ENCODE peak calls at places on chromosomes 4 and X, in four cellular contexts. G, F, S and B are unnamed samples. For H3K27me3 and H3K9me3, the result is how much of the 10 kb centered on the place peaks cover.

GRCh38 chrX:50067435-50068292 is 133.1 kb downstream of the AKAP4 start:
- DNase-seq in S (peak), G (no peak), F (peak), B (peak)

GRCh38 chr4:62344915-62345314 is 1144.8 kb downstream of the ADGRL3 start:
- DNase-seq in G (no peak), S (no peak), F (no peak), B (no peak)

GRCh38 chr4:48450740-48451139 is 32.4 kb upstream of the SLC10A4 start:
- DNase-seq in G (no peak), F (no peak), S (no peak), B (no peak)

GRCh38 chr4:80876810-80877209 is 153.7 kb upstream of the BMP3 start:
- DNase-seq in G (no peak), S (no peak), F (no peak), B (no peak)

GRCh38 chr4:175421506-175421905 is 390.6 kb downstream of the GPM6A start:
- DNase-seq in S (no peak), F (peak), G (no peak), B (no peak)

GRCh38 chr4:35725131-35725530 is 519.2 kb downstream of the ARAP2 start:
- DNase-seq in F (no peak), G (no peak), S (peak), B (no peak)

GRCh38 chr4:109128589-109128988 is 173.9 kb downstream of the COL25A1 start:
- DNase-seq in G (no peak), F (no peak), S (no peak), B (no peak)

GRCh38 chr4:57132746-57133142 is 22.6 kb upstream of the IGFBP7 start:
- DNase-seq in S (no peak), G (no peak), F (no peak), B (no peak)

GRCh38 chrX:153310901-153311300 is 10.7 kb downstream of the PNMA6F start:
- DNase-seq in G (no peak), F (no peak), S (no peak), B (no peak)

GRCh38 chr4:26343041-26343403 is 22.2 kb downstream of the RBPJ start:
- DNase-seq in G (no peak), S (no peak), F (no peak), B (no peak)

GRCh38 chrX:18877472-18877871 is 106.4 kb downstream of the PHKA2 start:
- DNase-seq in G (no peak), F (no peak), S (no peak), B (no peak)

GRCh38 chr4:61638600-61638999 is 438.5 kb downstream of the ADGRL3 start:
- DNase-seq in S (no peak), G (no peak), F (peak), B (no peak)

GRCh38 chrX:15882704-15883539 is 28.3 kb upstream of the AP1S2 start:
- DNase-seq in S (no peak), F (peak), G (no peak), B (no peak)

GRCh38 chr4:160180206-160180605 is 1077.3 kb downstream of the RAPGEF2 start:
- DNase-seq in S (no peak), G (no peak), F (no peak), B (no peak)

GRCh38 chr4:148563684-148564083 is 121.5 kb upstream of the NR3C2 start:
- DNase-seq in F (no peak), S (no peak), G (no peak), B (no peak)

DNA sequence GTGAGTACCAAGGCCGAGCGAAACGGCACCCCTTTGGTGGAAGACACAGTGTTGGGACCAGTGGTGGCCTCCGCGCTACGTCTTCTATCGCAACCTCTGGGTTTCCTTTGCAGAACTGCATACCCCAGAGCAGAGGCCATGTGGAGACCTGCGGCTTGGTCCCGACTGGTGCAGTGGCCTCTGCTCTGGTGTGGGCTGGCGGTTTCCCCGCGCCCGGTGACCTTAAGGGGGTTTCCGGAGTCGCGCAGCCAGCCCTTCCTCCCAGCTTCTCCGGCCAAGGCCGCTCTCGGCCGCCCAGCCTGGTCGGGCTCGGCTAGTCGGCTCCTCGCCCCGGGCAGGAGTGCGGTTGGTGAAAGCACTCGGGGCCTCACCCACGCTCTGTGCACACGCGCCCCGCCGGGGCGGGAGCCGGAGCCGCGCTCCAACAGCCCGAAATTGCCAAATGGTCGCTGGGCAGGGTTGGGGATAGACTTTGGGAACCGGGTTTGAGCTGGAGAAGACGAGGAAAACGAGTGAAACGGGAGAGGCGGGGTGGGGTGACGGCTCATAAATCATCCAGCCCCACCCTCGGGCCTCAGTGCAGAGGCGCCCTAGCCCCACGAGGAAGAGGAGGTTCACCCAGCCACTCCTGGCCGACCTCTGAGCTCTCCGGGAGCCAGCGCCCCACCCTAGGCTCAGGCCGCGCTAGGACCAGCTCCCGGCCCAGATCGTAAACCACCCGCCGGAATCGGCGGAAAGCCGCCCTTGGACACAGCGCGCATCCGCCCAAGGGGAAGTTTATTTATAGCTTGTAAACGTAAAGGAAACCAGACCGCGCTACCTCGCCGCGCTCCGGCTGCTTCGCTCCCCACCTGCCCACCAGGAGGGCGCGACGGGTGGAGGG is 84.7 kb downstream of the BCOR start:
- DNase-seq in G (peak), F (peak), S (peak), B (peak)
- H3K27me3 ChIP-seq in G (half or more), F (under half), S (half or more), B (under half)

GRCh38 chrX:54825716-54826428 is 18.3 kb downstream of the MAGED2 start:
- DNase-seq in G (no peak), S (no peak), F (no peak), B (no peak)
- TF ChIP-seq CTCF in G (no peak), S (peak), F (no peak), B (no peak)

DNA sequence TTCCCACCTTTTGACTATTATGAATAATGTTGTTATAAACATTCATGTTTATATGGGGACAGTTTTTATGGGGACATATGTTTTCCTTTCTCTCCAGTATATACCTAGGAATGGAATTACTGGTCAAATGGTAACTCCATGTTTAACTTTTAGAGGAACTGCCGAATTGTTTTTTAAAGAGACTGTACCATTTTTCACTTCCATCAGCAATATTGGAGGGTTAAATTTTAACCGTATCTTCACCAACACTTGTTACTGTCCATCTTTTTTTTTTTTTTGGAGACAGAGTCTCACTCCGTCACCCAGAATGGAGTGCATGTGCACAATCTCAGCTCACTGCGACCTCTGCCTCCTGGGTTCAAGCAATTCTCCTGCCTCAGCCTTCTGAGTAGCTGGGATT is 46.4 kb upstream of the PRPS1 start:
- DNase-seq in S (no peak), F (no peak), G (no peak), B (no peak)
- H3K9me3 ChIP-seq in S (under half), F (under half), G (under half), B (under half)

GRCh38 chr4:8038702-8039251 is 99.1 kb upstream of the AFAP1 start:
- DNase-seq in S (no peak), F (no peak), G (no peak), B (no peak)
- H3K27me3 ChIP-seq in S (under half), F (under half), G (under half), B (under half)

GRCh38 chr4:6229671-6230501 is 29.5 kb upstream of the JAKMIP1 start:
- DNase-seq in F (no peak), G (peak), S (no peak), B (no peak)
- TF ChIP-seq CTCF in F (no peak), G (no peak), S (no peak), B (no peak)

GRCh38 chrX:57964975-57965374 is 54.7 kb upstream of the ZXDA start:
- DNase-seq in G (no peak), S (no peak), F (no peak), B (no peak)
- H3K9me3 ChIP-seq in G (under half), S (under half), F (under half), B (under half)

DNA sequence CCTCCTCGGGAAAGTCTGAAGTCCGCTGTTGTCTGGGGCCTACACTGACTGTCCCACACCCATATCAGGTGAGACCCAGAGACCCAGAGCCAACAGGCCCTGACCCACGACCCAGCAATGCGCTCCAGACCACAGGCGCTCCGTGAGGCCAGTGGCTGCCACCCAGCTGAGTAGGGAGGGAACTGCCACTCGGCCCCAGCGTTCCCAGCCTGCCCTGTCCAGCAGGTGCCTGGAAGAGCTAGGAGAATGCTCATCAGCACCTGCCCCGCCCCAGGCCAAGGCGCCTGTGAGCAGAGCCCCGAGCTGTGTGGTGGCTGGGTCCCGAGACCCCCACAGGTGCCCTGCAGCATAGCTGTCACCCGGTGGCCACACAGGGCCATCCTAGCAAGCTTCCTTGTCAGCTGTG is 2.7 kb downstream of the SPON2 start:
- DNase-seq in F (no peak), S (no peak), G (no peak), B (no peak)
- H3K27me3 ChIP-seq in F (under half), S (half or more), G (under half), B (under half)

GRCh38 chr4:55395218-55395528 is 584 bp upstream of the TMEM165 start:
- DNase-seq in G (no peak), S (no peak), F (no peak), B (no peak)
- TF ChIP-seq CTCF in G (no peak), S (no peak), F (peak), B (no peak)

DNA sequence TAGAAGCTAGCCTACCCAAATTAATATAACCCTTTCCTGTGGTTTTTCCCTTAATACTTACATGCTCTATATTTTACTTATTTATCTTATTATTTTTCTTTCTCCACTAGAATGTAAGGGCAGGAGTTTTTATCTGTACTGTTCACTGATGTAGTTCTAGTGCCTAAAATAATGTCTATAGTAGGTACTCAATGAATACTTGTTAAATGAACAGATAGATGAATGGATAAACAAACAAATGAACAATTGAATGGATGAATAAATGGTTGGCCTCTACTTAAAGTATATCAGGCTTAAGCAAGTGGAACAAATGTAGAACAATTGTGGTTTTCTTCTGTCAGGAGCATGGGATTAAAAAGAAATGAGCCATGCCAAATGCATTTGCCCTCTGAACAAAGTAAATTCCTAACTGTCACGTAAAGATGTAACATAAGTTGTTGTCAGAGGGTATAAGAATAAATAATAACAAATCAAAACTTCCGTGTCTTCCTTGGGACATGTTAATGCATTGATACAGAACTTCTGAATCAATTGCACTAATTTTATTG is 54.1 kb downstream of the SYTL5 start:
- DNase-seq in F (no peak), G (no peak), S (no peak), B (no peak)
- H3K9me3 ChIP-seq in F (under half), G (under half), S (under half), B (under half)

GRCh38 chrX:114582698-114583395 is 1.0 kb upstream of the HTR2C start:
- DNase-seq in G (no peak), S (peak), F (no peak), B (no peak)

GRCh38 chrX:114582264-114582632 is 1.6 kb upstream of the HTR2C start:
- DNase-seq in F (no peak), G (no peak), S (peak), B (no peak)

GRCh38 chrX:114584983-114585842 is 1.3 kb downstream of the HTR2C start:
- DNase-seq in F (no peak), G (no peak), S (peak), B (no peak)

GRCh38 chrX:114583646-114584433 is at the start of gene HTR2C:
- DNase-seq in F (no peak), G (no peak), S (peak), B (no peak)

DNA sequence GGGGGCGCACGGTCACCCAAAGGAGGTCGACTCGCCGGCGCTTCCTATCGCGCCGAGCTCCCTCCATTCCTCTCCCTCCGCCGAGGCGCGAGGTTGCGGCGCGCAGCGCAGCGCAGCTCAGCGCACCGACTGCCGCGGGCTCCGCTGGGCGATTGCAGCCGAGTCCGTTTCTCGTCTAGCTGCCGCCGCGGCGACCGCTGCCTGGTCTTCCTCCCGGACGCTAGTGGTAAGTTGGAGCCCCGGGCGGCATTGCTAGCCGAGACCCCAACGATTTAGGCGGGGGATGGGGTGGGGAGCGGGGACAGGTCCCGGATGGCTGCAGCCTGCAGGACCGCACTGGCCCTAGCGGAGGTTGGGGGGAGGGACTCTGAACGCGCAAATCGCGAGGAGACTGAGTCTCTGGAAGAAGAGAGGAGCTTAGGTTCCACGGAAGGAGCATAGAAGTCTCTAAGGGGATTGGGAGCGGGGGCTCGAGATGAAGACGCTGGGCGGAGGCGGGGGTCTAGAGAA is 603 bp downstream of the HTR2C start:
- DNase-seq in G (no peak), S (peak), F (no peak), B (no peak)
- H3K27me3 ChIP-seq in G (half or more), S (half or more), F (under half), B (half or more)